ENCODE peak calls at places on chromosome 6, in six cellular contexts. T is GM23248, N is IMR-90, X is sciatic nerve, L is NCI-H2227 treated with DMSO at 0.1 percent for 48 hours, O is stomach. U is an unnamed sample.

GRCh38 chr6:128305228-128305627 is 215.2 kb downstream of the PTPRK start:
- DNase-seq in T (no peak), N (peak), X (no peak), L (no peak), O (no peak), U (no peak)

GRCh38 chr6:73032586-73032985 is 192.7 kb downstream of the KHDC1L start:
- DNase-seq in T (peak), N (peak), X (no peak), L (no peak), O (no peak), U (no peak)

GRCh38 chr6:37005061-37005810 is at the start of gene FGD2:
- DNase-seq in T (no peak), N (no peak), X (no peak), L (no peak), O (no peak), U (no peak)

GRCh38 chr6:95325858-95326257 is 251.5 kb upstream of the MANEA start:
- DNase-seq in T (peak), N (peak), X (no peak), L (no peak), O (no peak), U (no peak)

GRCh38 chr6:77561768-77562314 is 91.0 kb upstream of the MEI4 start:
- DNase-seq in T (no peak), N (no peak), X (no peak), L (no peak), O (no peak), U (no peak)

GRCh38 chr6:112781236-112781635 is 434.1 kb downstream of the RFPL4B start:
- DNase-seq in T (peak), N (peak), X (no peak), L (no peak), O (no peak), U (no peak)

GRCh38 chr6:18207949-18208348 is 52.7 kb downstream of the KDM1B start:
- DNase-seq in T (no peak), N (no peak), X (no peak), L (no peak), O (no peak), U (no peak)

GRCh38 chr6:142551145-142551811 is 249.5 kb downstream of the ADGRG6 start:
- DNase-seq in T (peak), N (no peak), X (no peak), L (no peak), O (no peak), U (no peak)

GRCh38 chr6:44966449-44967091 is 361.6 kb upstream of the RUNX2 start:
- DNase-seq in T (peak), N (peak), X (no peak), L (no peak), O (no peak), U (no peak)

GRCh38 chr6:131813991-131814390 is 6.2 kb downstream of the ENPP1 start:
- DNase-seq in T (no peak), N (no peak), X (no peak), L (no peak), O (no peak), U (no peak)

GRCh38 chr6:123036663-123037062 is 40.6 kb downstream of the CLVS2 start:
- DNase-seq in T (no peak), N (no peak), X (no peak), L (no peak), O (no peak), U (no peak)

GRCh38 chr6:14945461-14946210 is 300.2 kb upstream of the JARID2 start:
- DNase-seq in T (peak), N (no peak), X (no peak), L (no peak), O (no peak), U (peak)

GRCh38 chr6:41302638-41303037 is 16.2 kb upstream of the TREM1 start:
- DNase-seq in T (no peak), N (no peak), X (no peak), L (no peak), O (no peak), U (no peak)

GRCh38 chr6:111543913-111544435 is 61.0 kb upstream of the REV3L start:
- DNase-seq in T (no peak), N (no peak), X (no peak), L (no peak), O (no peak), U (no peak)

GRCh38 chr6:169529931-169530761 is 171.7 kb downstream of the WDR27 start:
- DNase-seq in T (peak), N (peak), X (no peak), L (no peak), O (no peak), U (no peak)

GRCh38 chr6:31007694-31008093 is 2.6 kb upstream of the MUC22 start:
- DNase-seq in T (peak), N (peak), X (no peak), L (no peak), O (no peak), U (no peak)

GRCh38 chr6:44576132-44576601 is 188.7 kb downstream of the CDC5L start:
- DNase-seq in T (peak), N (peak), X (no peak), L (no peak), O (no peak), U (no peak)

GRCh38 chr6:137006056-137006455 is 38.7 kb downstream of the IL20RA start:
- DNase-seq in T (no peak), N (no peak), X (no peak), L (no peak), O (no peak), U (no peak)